ENCODE peak calls at places on chromosome X, in four cellular contexts. One of them, this sample, is unnamed.

GRCh38 chrX:67604979-67605703 is 61.3 kb downstream of the AR start:
- DNase-seq in WTC11: no peak
- DNase-seq in K562: no peak
- DNase-seq in HepG2: no peak
- DNase-seq in this sample: no peak

GRCh38 chrX:96447161-96447560 is 237.5 kb upstream of the DIAPH2 start:
- DNase-seq in WTC11: no peak
- DNase-seq in K562: no peak
- DNase-seq in HepG2: no peak
- DNase-seq in this sample: no peak

GRCh38 chrX:129961180-129962083 is 21.0 kb upstream of the BCORL1 start:
- DNase-seq in WTC11: peak; percentile 72
- DNase-seq in K562: peak; percentile 88
- DNase-seq in HepG2: peak; percentile 44
- DNase-seq in this sample: peak; percentile 76

GRCh38 chrX:115562492-115562872 is 1.5 kb downstream of the PLS3 start:
- DNase-seq in WTC11: no peak
- DNase-seq in K562: no peak
- DNase-seq in HepG2: peak; percentile 13
- DNase-seq in this sample: peak; percentile 45

GRCh38 chrX:24668111-24668510 is 21.0 kb upstream of the PCYT1B start:
- DNase-seq in WTC11: no peak
- DNase-seq in K562: no peak
- DNase-seq in HepG2: no peak
- DNase-seq in this sample: no peak

GRCh38 chrX:70449457-70449966 is 4.9 kb downstream of the DLG3 start:
- DNase-seq in WTC11: no peak
- DNase-seq in K562: no peak
- DNase-seq in HepG2: no peak
- DNase-seq in this sample: no peak

GRCh38 chrX:1246816-1247215 is 21.8 kb upstream of the CSF2RA start:
- DNase-seq in WTC11: peak; percentile 88
- DNase-seq in K562: peak; percentile 50
- DNase-seq in HepG2: peak; percentile 50
- DNase-seq in this sample: peak; percentile 70

GRCh38 chrX:15769300-15769954 is 20.9 kb upstream of the ZRSR2 start:
- DNase-seq in WTC11: no peak
- DNase-seq in K562: no peak
- DNase-seq in HepG2: no peak
- DNase-seq in this sample: no peak

GRCh38 chrX:50971390-50971789 is 60.9 kb downstream of the BMP15 start:
- DNase-seq in WTC11: no peak
- DNase-seq in K562: no peak
- DNase-seq in HepG2: no peak
- DNase-seq in this sample: no peak

GRCh38 chrX:72272868-72273267 is 4.2 kb downstream of the RPS4X start:
- DNase-seq in WTC11: no peak
- DNase-seq in K562: no peak
- DNase-seq in HepG2: no peak
- DNase-seq in this sample: no peak

GRCh38 chrX:43969504-43970501 is 3.4 kb downstream of the NDP start:
- DNase-seq in WTC11: peak; percentile 19
- DNase-seq in K562: no peak
- DNase-seq in HepG2: no peak
- DNase-seq in this sample: no peak

GRCh38 chrX:101708180-101708579 is 48.5 kb upstream of the ARMCX2 start:
- DNase-seq in WTC11: no peak
- DNase-seq in K562: no peak
- DNase-seq in HepG2: no peak
- DNase-seq in this sample: no peak

GRCh38 chrX:1500701-1501624 is 36.0 kb downstream of the P2RY8 start:
- DNase-seq in WTC11: no peak
- DNase-seq in K562: no peak
- DNase-seq in HepG2: no peak
- DNase-seq in this sample: no peak

GRCh38 chrX:31838617-31839016 is 766.8 kb upstream of the FTHL17 start:
- DNase-seq in WTC11: no peak
- DNase-seq in K562: no peak
- DNase-seq in HepG2: no peak
- DNase-seq in this sample: no peak

GRCh38 chrX:105502336-105502735 is 281.8 kb upstream of the TEX13A start:
- DNase-seq in WTC11: no peak
- DNase-seq in K562: no peak
- DNase-seq in HepG2: no peak
- DNase-seq in this sample: no peak

GRCh38 chrX:148813422-148813821 is 313.0 kb downstream of the AFF2 start:
- DNase-seq in WTC11: no peak
- DNase-seq in K562: no peak
- DNase-seq in HepG2: no peak
- DNase-seq in this sample: no peak

GRCh38 chrX:126819429-126819828 is at the start of gene PRR32:
- DNase-seq in WTC11: no peak
- DNase-seq in K562: no peak
- DNase-seq in HepG2: no peak
- DNase-seq in this sample: no peak

GRCh38 chrX:133838761-133839676 is 146.4 kb downstream of the GPC3 start:
- DNase-seq in WTC11: peak; percentile 42
- DNase-seq in K562: peak; percentile 33
- DNase-seq in HepG2: no peak
- DNase-seq in this sample: peak; percentile 68

GRCh38 chrX:30489323-30489722 is 88.2 kb downstream of the TASL start:
- DNase-seq in WTC11: peak; percentile 10
- DNase-seq in K562: peak; percentile 3
- DNase-seq in HepG2: peak; percentile 21
- DNase-seq in this sample: no peak

GRCh38 chrX:323721-324628 is 5.4 kb upstream of the GTPBP6 start:
- DNase-seq in WTC11: peak; percentile 76
- DNase-seq in K562: no peak
- DNase-seq in HepG2: peak; percentile 68
- DNase-seq in this sample: peak; percentile 28

GRCh38 chrX:152886716-152887115 is 11.2 kb upstream of the ZNF185 start:
- DNase-seq in WTC11: no peak
- DNase-seq in K562: no peak
- DNase-seq in HepG2: no peak
- DNase-seq in this sample: no peak

GRCh38 chrX:139201924-139202323 is 328.6 kb upstream of the F9 start:
- DNase-seq in WTC11: no peak
- DNase-seq in K562: no peak
- DNase-seq in HepG2: no peak
- DNase-seq in this sample: no peak

GRCh38 chrX:1673337-1673736 is 58.5 kb downstream of the ASMT start:
- DNase-seq in WTC11: peak; percentile 67
- DNase-seq in K562: peak; percentile 44
- DNase-seq in HepG2: peak; percentile 27
- DNase-seq in this sample: peak; percentile 56

GRCh38 chrX:121570072-121570841 is 522.8 kb downstream of the GLUD2 start:
- DNase-seq in WTC11: no peak
- DNase-seq in K562: no peak
- DNase-seq in HepG2: no peak
- DNase-seq in this sample: no peak

GRCh38 chrX:108091878-108092291 is 307 bp downstream of the ATG4A start:
- DNase-seq in WTC11: no peak
- DNase-seq in K562: peak; percentile 38
- DNase-seq in HepG2: no peak
- DNase-seq in this sample: peak; percentile 40
- TF ChIP-seq ELF4 in WTC11: no peak
- TF ChIP-seq ELF4 in K562: no peak
- TF ChIP-seq ELF4 in HepG2: no peak
- TF ChIP-seq ELF4 in this sample: no peak

DNA sequence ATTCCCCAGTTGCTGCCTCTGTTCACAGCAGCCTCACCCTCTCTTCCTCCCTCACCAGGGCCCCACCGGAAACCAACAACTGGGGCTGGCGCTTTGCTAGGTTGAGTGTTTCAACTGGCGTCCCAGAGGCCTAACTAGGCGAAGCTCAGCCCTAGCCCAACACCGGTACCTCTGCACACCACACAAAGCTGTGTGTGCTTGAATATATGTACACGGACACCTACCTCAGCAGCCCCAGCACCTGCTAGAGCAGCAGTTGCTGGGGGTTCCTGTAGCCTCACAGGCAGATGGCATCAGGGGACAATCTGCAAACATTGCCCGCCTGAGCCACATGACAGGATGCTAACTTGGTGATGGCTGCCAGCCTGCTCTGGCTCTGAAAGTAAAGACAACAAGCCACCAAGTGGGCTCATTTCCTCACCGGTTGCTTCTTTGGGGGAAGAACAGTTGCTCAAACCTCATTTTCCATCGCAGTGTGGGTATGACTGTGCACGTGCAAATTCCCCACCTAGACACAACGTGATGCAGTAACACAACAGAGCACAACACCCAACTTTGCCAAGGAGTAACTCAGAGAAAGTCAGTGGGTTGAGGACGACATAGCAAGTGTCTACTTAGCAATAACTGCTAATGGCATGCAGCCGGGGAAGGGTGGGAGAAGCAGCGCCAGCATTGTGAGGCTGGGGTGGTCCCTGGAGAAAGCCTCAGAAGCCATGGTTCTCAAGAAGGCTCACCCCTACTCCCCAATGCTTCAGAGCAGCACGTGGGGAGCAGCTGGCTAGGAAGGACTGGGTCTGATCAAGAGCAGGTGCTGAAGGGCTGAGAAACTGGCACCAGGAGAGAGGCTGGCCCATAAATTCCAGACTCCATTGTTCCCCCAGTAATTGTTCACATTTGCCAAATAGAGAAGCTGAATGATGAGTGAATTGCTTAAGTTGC is 139.5 kb downstream of the SH3KBP1 start:
- DNase-seq in WTC11: no peak
- DNase-seq in K562: no peak
- DNase-seq in HepG2: no peak
- DNase-seq in this sample: no peak
- TF ChIP-seq ELF4 in WTC11: no peak
- TF ChIP-seq ELF4 in K562: no peak
- TF ChIP-seq ELF4 in HepG2: no peak
- TF ChIP-seq ELF4 in this sample: no peak

GRCh38 chrX:88612870-88613329 is 134.1 kb upstream of the CPXCR1 start:
- DNase-seq in WTC11: no peak
- DNase-seq in K562: no peak
- DNase-seq in HepG2: peak; percentile 1
- DNase-seq in this sample: no peak
- TF ChIP-seq ELF4 in WTC11: no peak
- TF ChIP-seq ELF4 in K562: no peak
- TF ChIP-seq ELF4 in HepG2: no peak
- TF ChIP-seq ELF4 in this sample: no peak

GRCh38 chrX:53071064-53071463 is 11.1 kb upstream of the TSPYL2 start:
- DNase-seq in WTC11: no peak
- DNase-seq in K562: no peak
- DNase-seq in HepG2: no peak
- DNase-seq in this sample: no peak

GRCh38 chrX:53072418-53073114 is 9.6 kb upstream of the TSPYL2 start:
- DNase-seq in WTC11: no peak
- DNase-seq in K562: no peak
- DNase-seq in HepG2: no peak
- DNase-seq in this sample: no peak

GRCh38 chrX:53073115-53073581 is 9.0 kb upstream of the TSPYL2 start:
- DNase-seq in WTC11: no peak
- DNase-seq in K562: no peak
- DNase-seq in HepG2: no peak
- DNase-seq in this sample: no peak

GRCh38 chrX:53074987-53075386 is 7.2 kb upstream of the TSPYL2 start:
- DNase-seq in WTC11: no peak
- DNase-seq in K562: no peak
- DNase-seq in HepG2: no peak
- DNase-seq in this sample: no peak

DNA sequence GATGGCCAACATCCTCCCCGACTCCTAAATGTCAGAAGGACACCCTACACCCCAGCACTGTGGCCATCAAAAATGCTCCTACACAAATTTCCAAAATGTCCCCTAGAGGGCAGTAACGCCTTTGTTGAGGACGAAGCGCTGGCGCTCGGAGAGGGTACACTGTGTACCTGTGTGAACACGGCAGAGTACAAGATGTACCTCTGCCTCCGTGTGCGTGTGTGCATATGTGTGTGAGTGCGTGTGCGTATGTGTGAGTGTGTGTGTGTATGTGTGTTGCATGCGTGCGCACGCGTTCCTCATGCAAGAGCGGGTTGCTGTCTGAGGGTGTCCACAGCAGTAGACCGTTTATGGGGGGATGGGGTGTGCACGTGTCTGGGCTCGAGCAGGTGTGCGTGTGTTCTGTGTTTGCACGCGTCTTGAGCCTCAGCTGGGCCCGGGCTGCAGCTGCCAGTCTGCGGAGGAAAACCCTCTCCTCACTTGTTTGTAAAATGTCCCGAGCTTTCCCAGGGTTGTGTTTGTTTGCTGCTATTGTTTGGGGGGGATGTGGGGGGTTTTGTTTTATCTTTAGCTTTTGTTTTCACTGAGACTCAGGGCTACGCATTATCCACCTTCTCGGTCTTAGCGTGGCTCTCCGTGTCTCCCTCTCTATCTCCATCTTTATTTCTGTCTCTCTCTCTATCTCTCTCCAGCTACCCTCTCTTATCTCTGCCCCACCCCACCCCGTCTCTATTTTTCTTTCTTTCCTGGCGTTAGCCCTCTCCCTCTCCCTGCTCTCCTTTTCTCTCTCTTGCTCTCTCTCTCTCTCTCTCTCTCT is 10.4 kb upstream of the TSPYL2 start:
- DNase-seq in WTC11: peak; percentile 55
- DNase-seq in K562: peak; percentile 48
- DNase-seq in HepG2: peak; percentile 57
- DNase-seq in this sample: peak; percentile 72
- TF ChIP-seq ELF4 in WTC11: no peak
- TF ChIP-seq ELF4 in K562: no peak
- TF ChIP-seq ELF4 in HepG2: no peak
- TF ChIP-seq ELF4 in this sample: no peak

DNA sequence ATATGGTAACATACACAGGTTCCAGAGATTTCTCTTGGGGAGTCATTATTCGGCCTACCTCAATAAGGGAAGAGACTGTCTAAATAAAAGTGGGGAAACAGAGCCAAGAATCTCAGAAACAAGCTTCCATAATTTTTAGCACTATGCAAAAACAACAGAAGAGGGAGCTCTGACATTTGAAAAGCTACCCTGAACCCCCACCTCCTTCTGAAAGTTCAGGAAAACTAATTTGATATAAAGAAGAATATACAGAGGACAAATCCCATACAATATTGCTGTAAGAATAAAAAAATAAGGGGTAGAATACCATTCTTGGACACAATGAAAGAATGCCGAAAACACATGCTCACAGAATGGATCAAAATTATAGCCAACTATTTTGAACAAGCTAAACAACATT is 14.3 kb upstream of the ZNF41 start:
- DNase-seq in WTC11: no peak
- DNase-seq in K562: no peak
- DNase-seq in HepG2: no peak
- DNase-seq in this sample: no peak
- TF ChIP-seq ELF4 in WTC11: no peak
- TF ChIP-seq ELF4 in K562: no peak
- TF ChIP-seq ELF4 in HepG2: no peak
- TF ChIP-seq ELF4 in this sample: no peak

GRCh38 chrX:17519349-17519748 is 144.3 kb downstream of the NHS start:
- DNase-seq in WTC11: no peak
- DNase-seq in K562: no peak
- DNase-seq in HepG2: no peak
- DNase-seq in this sample: no peak
- TF ChIP-seq ELF4 in WTC11: no peak
- TF ChIP-seq ELF4 in K562: no peak
- TF ChIP-seq ELF4 in HepG2: no peak
- TF ChIP-seq ELF4 in this sample: no peak

GRCh38 chrX:6002056-6002455 is 226.6 kb downstream of the NLGN4X start:
- DNase-seq in WTC11: no peak
- DNase-seq in K562: no peak
- DNase-seq in HepG2: no peak
- DNase-seq in this sample: no peak
- TF ChIP-seq ELF4 in WTC11: no peak
- TF ChIP-seq ELF4 in K562: no peak
- TF ChIP-seq ELF4 in HepG2: no peak
- TF ChIP-seq ELF4 in this sample: no peak